ENCODE peak calls at places on chromosomes 12 and 14, in five cellular contexts. S, R, T, B and C are unnamed samples.

GRCh38 chr14:56244138-56244789 is 126.1 kb downstream of the PELI2 start:
- DNase-seq in B (no peak), S (no peak), T (no peak), R (no peak), C (no peak)

GRCh38 chr14:99116741-99117295 is 155.2 kb downstream of the BCL11B start:
- DNase-seq in B (no peak), T (no peak), R (no peak), S (no peak), C (no peak)

GRCh38 chr14:99476864-99477263 is 3.8 kb downstream of the SETD3 start:
- DNase-seq in B (no peak), R (no peak), T (no peak), S (no peak), C (no peak)

GRCh38 chr12:102634216-102634615 is 153.9 kb upstream of the IGF1 start:
- DNase-seq in S (no peak), R (no peak), T (no peak), B (no peak), C (no peak)

GRCh38 chr14:42130809-42131208 is 524.1 kb downstream of the LRFN5 start:
- DNase-seq in T (no peak), B (no peak), R (no peak), S (no peak), C (no peak)

GRCh38 chr14:105252552-105253328 is 4.4 kb downstream of the BTBD6 start:
- DNase-seq in S (no peak), R (no peak), B (no peak), T (no peak), C (no peak)

GRCh38 chr12:130184531-130185090 is 22.3 kb downstream of the FZD10 start:
- DNase-seq in T (no peak), B (no peak), R (no peak), S (no peak), C (no peak)

GRCh38 chr12:15863258-15863835 is 18.8 kb upstream of the STRAP start:
- DNase-seq in B (no peak), T (no peak), S (no peak), R (no peak), C (no peak)

GRCh38 chr12:52186135-52186840 is 5.5 kb downstream of the KRT80 start:
- DNase-seq in T (no peak), B (peak), S (no peak), R (peak), C (no peak)

GRCh38 chr14:75274045-75274898 is 4.4 kb upstream of the FOS start:
- DNase-seq in T (no peak), R (no peak), B (no peak), S (no peak), C (no peak)

GRCh38 chr12:87667378-87667777 is 361.8 kb downstream of the C12orf50 start:
- DNase-seq in S (no peak), B (peak), R (no peak), T (no peak), C (no peak)

GRCh38 chr14:77409131-77409533 is 14.2 kb downstream of the NOXRED1 start:
- DNase-seq in R (no peak), T (peak), S (peak), B (peak), C (no peak)

GRCh38 chr12:132886529-132887477 is 602 bp downstream of the CHFR start:
- DNase-seq in S (no peak), R (peak), T (peak), B (peak), C (no peak)

GRCh38 chr14:22226381-22226780 is 362.6 kb downstream of the DAD1 start:
- DNase-seq in R (no peak), B (peak), S (no peak), T (no peak), C (no peak)

GRCh38 chr14:64960762-64961276 is 11.3 kb downstream of the RAB15 start:
- DNase-seq in T (peak), B (no peak), R (no peak), S (no peak), C (no peak)

GRCh38 chr14:102926104-102926503 is 3.6 kb downstream of the AMN start:
- DNase-seq in T (no peak), R (no peak), B (no peak), S (no peak), C (no peak)

GRCh38 chr12:109796057-109796456 is 37.1 kb downstream of the TRPV4 start:
- DNase-seq in R (no peak), B (no peak), S (no peak), T (no peak), C (no peak)

GRCh38 chr14:91299483-91300115 is 55.1 kb upstream of the GPR68 start:
- DNase-seq in T (no peak), B (no peak), R (no peak), S (no peak), C (no peak)

GRCh38 chr14:99274346-99275221 is 2.6 kb upstream of the BCL11B start:
- DNase-seq in B (peak), S (peak), R (peak), T (peak), C (peak)

GRCh38 chr14:75542585-75543091 is 20.4 kb downstream of the BATF start:
- DNase-seq in S (no peak), B (peak), T (no peak), R (no peak), C (no peak)

GRCh38 chr14:36582011-36582873 is at the start of gene NKX2-8:
- DNase-seq in S (no peak), T (peak), R (no peak), B (peak), C (peak)

GRCh38 chr14:52848626-52849025 is 57.2 kb upstream of the GNPNAT1 start:
- DNase-seq in R (no peak), S (no peak), T (no peak), B (no peak), C (no peak)

GRCh38 chr12:78087363-78087675 is 256.6 kb downstream of the NAV3 start:
- DNase-seq in R (peak), B (no peak), S (no peak), T (no peak), C (no peak)

GRCh38 chr14:97104029-97104428 is 306.8 kb downstream of the VRK1 start:
- DNase-seq in S (no peak), B (no peak), T (no peak), R (no peak), C (no peak)

GRCh38 chr14:21043387-21044105 is 1.4 kb downstream of the RNASE7 start:
- DNase-seq in S (no peak), R (no peak), T (no peak), B (no peak), C (no peak)

GRCh38 chr14:31060253-31060875 is 34.2 kb upstream of the STRN3 start:
- DNase-seq in T (no peak), S (no peak), R (no peak), B (no peak), C (no peak)

GRCh38 chr12:49201595-49202295 is 12.9 kb upstream of the TUBA1A start:
- DNase-seq in R (peak), B (no peak), S (peak), T (no peak), C (no peak)

GRCh38 chr14:91953170-91953985 is 5.9 kb upstream of the FBLN5 start:
- DNase-seq in S (no peak), T (no peak), R (no peak), B (no peak), C (no peak)

GRCh38 chr12:75690556-75690955 is 179.1 kb upstream of the KRR1 start:
- DNase-seq in T (no peak), B (no peak), S (no peak), R (no peak), C (no peak)

GRCh38 chr12:121793501-121793835 is at the start of gene RHOF:
- DNase-seq in R (no peak), B (peak), S (no peak), T (peak), C (no peak)

GRCh38 chr12:75954076-75954475 is 77.5 kb downstream of the PHLDA1 start:
- DNase-seq in R (peak), T (no peak), B (peak), S (no peak), C (no peak)

GRCh38 chr12:28498850-28499249 is 308.6 kb downstream of the CCDC91 start:
- DNase-seq in S (no peak), T (no peak), B (no peak), R (no peak), C (no peak)

GRCh38 chr14:100725587-100726387 is 905 bp upstream of the DLK1 start:
- DNase-seq in B (no peak), S (no peak), T (no peak), R (no peak), C (no peak)

GRCh38 chr12:51994959-51995358 is 11.8 kb upstream of the TAMALIN start:
- DNase-seq in R (no peak), S (no peak), T (no peak), B (no peak), C (no peak)

GRCh38 chr12:62279961-62280360 is 19.8 kb downstream of the USP15 start:
- DNase-seq in R (no peak), S (no peak), B (no peak), T (no peak), C (no peak)
- TF ChIP-seq CTCF in R (no peak), S (no peak), B (no peak), T (no peak), C (no peak)

GRCh38 chr12:106304797-106305196 is 2.3 kb downstream of the TCP11L2 start:
- DNase-seq in R (no peak), T (no peak), S (no peak), B (no peak), C (no peak)

GRCh38 chr12:106302401-106303201 is at the start of gene TCP11L2:
- DNase-seq in S (peak), T (peak), R (peak), B (peak), C (peak)

GRCh38 chr12:106301611-106302321 is 767 bp upstream of the TCP11L2 start:
- DNase-seq in S (peak), R (peak), B (peak), T (peak), C (peak)

GRCh38 chr12:106304001-106304421 is 1.5 kb downstream of the TCP11L2 start:
- DNase-seq in T (no peak), B (no peak), S (no peak), R (no peak), C (no peak)

DNA sequence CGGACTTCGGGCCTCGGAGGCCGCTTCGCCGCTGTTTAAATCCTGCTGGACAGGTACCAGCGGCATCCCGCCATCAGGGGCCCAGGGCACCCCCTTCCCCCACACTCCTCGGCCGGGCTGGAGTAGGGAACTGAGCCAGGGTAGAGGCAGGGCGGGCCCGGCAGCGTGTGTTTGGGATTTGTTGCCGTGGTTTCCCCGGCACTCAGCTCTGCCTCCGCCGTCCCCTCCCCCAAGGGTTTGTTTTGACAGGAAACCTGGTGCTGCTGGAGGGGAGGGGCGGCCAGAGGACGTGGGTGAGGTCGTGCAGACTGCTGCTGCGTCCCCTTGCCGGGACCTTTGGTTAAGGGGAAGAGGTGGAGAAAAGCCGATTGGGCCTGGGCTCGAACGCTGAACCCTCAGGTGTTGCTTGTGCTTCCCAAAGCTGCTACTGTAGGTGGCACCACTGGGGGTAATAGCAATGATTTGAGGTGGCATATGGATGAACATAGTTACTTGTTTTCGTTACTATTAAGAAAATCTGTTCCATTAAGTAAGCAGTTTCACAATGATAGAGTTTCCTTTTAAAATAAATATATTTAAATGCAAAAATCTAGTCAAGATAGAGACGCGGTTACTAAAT is 778 bp downstream of the TCP11L2 start:
- DNase-seq in T (peak), R (peak), S (peak), B (peak), C (peak)
- TF ChIP-seq CTCF in T (no peak), R (no peak), S (no peak), B (no peak), C (no peak)

DNA sequence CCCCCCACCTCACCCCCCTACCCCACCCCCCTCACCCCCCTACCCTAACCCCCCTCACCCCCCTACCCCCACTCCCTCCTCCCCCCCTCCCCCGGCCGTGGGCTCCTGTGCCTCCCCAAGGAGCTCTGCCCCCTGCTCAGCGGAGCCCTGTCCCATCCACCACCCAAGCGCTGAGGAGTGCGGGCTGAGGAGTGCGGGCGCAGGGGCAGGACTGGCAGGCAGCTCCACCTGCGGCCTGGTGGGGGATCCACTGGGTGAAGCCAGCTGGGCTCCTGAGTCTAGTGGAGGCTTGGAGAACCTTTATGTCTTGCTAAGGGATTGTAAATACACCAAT is 2.3 kb upstream of the JPH4 start:
- DNase-seq in B (no peak), R (no peak), S (no peak), T (no peak), C (peak)
- TF ChIP-seq CTCF in B (no peak), R (no peak), S (no peak), T (no peak), C (no peak)

GRCh38 chr12:57452937-57453509 is 2.1 kb upstream of the INHBE start:
- DNase-seq in S (peak), T (peak), R (peak), B (peak), C (peak)

GRCh38 chr12:57454213-57454565 is 918 bp upstream of the INHBE start:
- DNase-seq in B (no peak), T (no peak), S (no peak), R (no peak), C (no peak)

GRCh38 chr12:57456145-57456700 is 1.1 kb downstream of the INHBE start:
- DNase-seq in B (peak), T (peak), R (peak), S (peak), C (peak)

GRCh38 chr12:57455374-57456144 is 452 bp downstream of the INHBE start:
- DNase-seq in T (no peak), B (no peak), S (no peak), R (no peak), C (no peak)

GRCh38 chr12:57454566-57455373 is at the start of gene INHBE:
- DNase-seq in T (no peak), R (no peak), B (peak), S (peak), C (peak)
- TF ChIP-seq CTCF in T (no peak), R (no peak), B (no peak), S (no peak), C (no peak)